ENCODE peak calls at places on chromosomes 1 and 21, in five cellular contexts. One of them, this sample, is unnamed.

GRCh38 chr1:8913457-8913856 is 32.2 kb upstream of the CA6 start:
- DNase-seq in NCI-H2171 treated with DMSO at 0.1 percent for 48 hours: no peak
- DNase-seq in occipital lobe: no peak
- DNase-seq in activated CD8-positive, alpha-beta memory T cell treated with anti-CD3 and anti-CD28 coated beads for 1 hour: no peak
- DNase-seq in HFF-Myc: no peak
- DNase-seq in this sample: no peak

GRCh38 chr1:3564921-3565831 is 46.1 kb downstream of the MEGF6 start:
- DNase-seq in NCI-H2171 treated with DMSO at 0.1 percent for 48 hours: peak; percentile 5
- DNase-seq in occipital lobe: no peak
- DNase-seq in activated CD8-positive, alpha-beta memory T cell treated with anti-CD3 and anti-CD28 coated beads for 1 hour: no peak
- DNase-seq in HFF-Myc: no peak
- DNase-seq in this sample: no peak

GRCh38 chr1:50108497-50109073 is at the start of gene ELAVL4:
- DNase-seq in NCI-H2171 treated with DMSO at 0.1 percent for 48 hours: peak; percentile 98
- DNase-seq in occipital lobe: peak; percentile 37
- DNase-seq in activated CD8-positive, alpha-beta memory T cell treated with anti-CD3 and anti-CD28 coated beads for 1 hour: no peak
- DNase-seq in HFF-Myc: no peak
- DNase-seq in this sample: no peak

GRCh38 chr1:160084771-160085321 is 3.5 kb downstream of the KCNJ9 start:
- DNase-seq in NCI-H2171 treated with DMSO at 0.1 percent for 48 hours: no peak
- DNase-seq in occipital lobe: no peak
- DNase-seq in activated CD8-positive, alpha-beta memory T cell treated with anti-CD3 and anti-CD28 coated beads for 1 hour: no peak
- DNase-seq in HFF-Myc: no peak
- DNase-seq in this sample: no peak

GRCh38 chr1:11784993-11785769 is 20.6 kb downstream of the MTHFR start:
- DNase-seq in NCI-H2171 treated with DMSO at 0.1 percent for 48 hours: no peak
- DNase-seq in occipital lobe: peak; percentile 30
- DNase-seq in activated CD8-positive, alpha-beta memory T cell treated with anti-CD3 and anti-CD28 coated beads for 1 hour: no peak
- DNase-seq in HFF-Myc: no peak
- DNase-seq in this sample: no peak

GRCh38 chr21:31132574-31133242 is 94.4 kb upstream of the KRTAP19-8 start:
- DNase-seq in NCI-H2171 treated with DMSO at 0.1 percent for 48 hours: no peak
- DNase-seq in occipital lobe: no peak
- DNase-seq in activated CD8-positive, alpha-beta memory T cell treated with anti-CD3 and anti-CD28 coated beads for 1 hour: peak; percentile 44
- DNase-seq in HFF-Myc: no peak
- DNase-seq in this sample: no peak

GRCh38 chr1:30977105-30977504 is 68.5 kb upstream of the SDC3 start:
- DNase-seq in NCI-H2171 treated with DMSO at 0.1 percent for 48 hours: peak; percentile 12
- DNase-seq in occipital lobe: no peak
- DNase-seq in activated CD8-positive, alpha-beta memory T cell treated with anti-CD3 and anti-CD28 coated beads for 1 hour: no peak
- DNase-seq in HFF-Myc: no peak
- DNase-seq in this sample: no peak

GRCh38 chr1:84166797-84167196 is 22.7 kb downstream of the PRKACB start:
- DNase-seq in NCI-H2171 treated with DMSO at 0.1 percent for 48 hours: no peak
- DNase-seq in occipital lobe: no peak
- DNase-seq in activated CD8-positive, alpha-beta memory T cell treated with anti-CD3 and anti-CD28 coated beads for 1 hour: no peak
- DNase-seq in HFF-Myc: no peak
- DNase-seq in this sample: no peak

GRCh38 chr1:58011978-58012377 is 534.5 kb downstream of the OMA1 start:
- DNase-seq in NCI-H2171 treated with DMSO at 0.1 percent for 48 hours: no peak
- DNase-seq in occipital lobe: no peak
- DNase-seq in activated CD8-positive, alpha-beta memory T cell treated with anti-CD3 and anti-CD28 coated beads for 1 hour: no peak
- DNase-seq in HFF-Myc: no peak
- DNase-seq in this sample: no peak

GRCh38 chr1:192628406-192629057 is 7.4 kb upstream of the RGS13 start:
- DNase-seq in NCI-H2171 treated with DMSO at 0.1 percent for 48 hours: no peak
- DNase-seq in occipital lobe: no peak
- DNase-seq in activated CD8-positive, alpha-beta memory T cell treated with anti-CD3 and anti-CD28 coated beads for 1 hour: no peak
- DNase-seq in HFF-Myc: no peak
- DNase-seq in this sample: no peak

GRCh38 chr1:201786824-201787223 is 42.1 kb upstream of the IPO9 start:
- DNase-seq in NCI-H2171 treated with DMSO at 0.1 percent for 48 hours: no peak
- DNase-seq in occipital lobe: no peak
- DNase-seq in activated CD8-positive, alpha-beta memory T cell treated with anti-CD3 and anti-CD28 coated beads for 1 hour: no peak
- DNase-seq in HFF-Myc: no peak
- DNase-seq in this sample: no peak

This sample was measured in esophagus muscularis mucosa.